ENCODE peak calls at places on chromosome 19, in eight cellular contexts. H, E, Y, P, M, I, S and R are unnamed samples.

GRCh38 chr19:36489920-36490415 is 607 bp upstream of the ZNF566 start:
- DNase-seq in H (no peak), E (peak), Y (peak), P (no peak), M (peak), I (peak), S (peak), R (no peak)

GRCh38 chr19:16908759-16909158 is 20.0 kb downstream of the F2RL3 start:
- DNase-seq in H (no peak), E (no peak), Y (no peak), P (no peak), M (no peak), I (no peak), S (no peak), R (no peak)

GRCh38 chr19:49331616-49332055 is 3.6 kb upstream of the CD37 start:
- DNase-seq in H (no peak), E (no peak), Y (no peak), P (peak), M (peak), I (no peak), S (peak), R (no peak)

GRCh38 chr19:35715355-35715809 is 2.4 kb upstream of the KMT2B start:
- DNase-seq in H (no peak), E (no peak), Y (no peak), P (no peak), M (no peak), I (no peak), S (peak), R (peak)

GRCh38 chr19:34722353-34722752 is 11.7 kb upstream of the ZNF181 start:
- DNase-seq in H (no peak), E (no peak), Y (no peak), P (no peak), M (no peak), I (no peak), S (no peak), R (no peak)

GRCh38 chr19:19642506-19643157 is 825 bp downstream of the GMIP start:
- DNase-seq in H (no peak), E (peak), Y (no peak), P (peak), M (no peak), I (no peak), S (no peak), R (no peak)

GRCh38 chr19:57068921-57069697 is 50.7 kb upstream of the USP29 start:
- DNase-seq in H (no peak), E (no peak), Y (no peak), P (no peak), M (no peak), I (no peak), S (no peak), R (no peak)

GRCh38 chr19:18419195-18419698 is at the start of gene SSBP4:
- DNase-seq in H (peak), E (peak), Y (peak), P (peak), M (no peak), I (no peak), S (peak), R (peak)

GRCh38 chr19:10018219-10018618 is 4.9 kb downstream of the RDH8 start:
- DNase-seq in H (no peak), E (no peak), Y (no peak), P (peak), M (no peak), I (no peak), S (no peak), R (no peak)

GRCh38 chr19:49057636-49058234 is at the start of gene CGB7:
- DNase-seq in H (no peak), E (no peak), Y (peak), P (peak), M (peak), I (no peak), S (peak), R (no peak)

GRCh38 chr19:47407417-47407774 is 11.9 kb downstream of the MEIS3 start:
- DNase-seq in H (no peak), E (no peak), Y (no peak), P (no peak), M (no peak), I (no peak), S (no peak), R (no peak)
- TF ChIP-seq CTCF in H (no peak), E (no peak), Y (no peak), P (no peak), M (no peak), I (no peak), S (no peak), R (no peak)

GRCh38 chr19:58182577-58182988 is 278 bp upstream of the ZNF274 start:
- DNase-seq in H (no peak), E (no peak), Y (no peak), P (no peak), M (no peak), I (no peak), S (no peak), R (no peak)

GRCh38 chr19:58183822-58184215 is 958 bp downstream of the ZNF274 start:
- DNase-seq in H (no peak), E (no peak), Y (no peak), P (no peak), M (no peak), I (no peak), S (no peak), R (no peak)

GRCh38 chr19:58182989-58183821 is at the start of gene ZNF274:
- DNase-seq in H (peak), E (peak), Y (peak), P (peak), M (peak), I (peak), S (peak), R (peak)

DNA sequence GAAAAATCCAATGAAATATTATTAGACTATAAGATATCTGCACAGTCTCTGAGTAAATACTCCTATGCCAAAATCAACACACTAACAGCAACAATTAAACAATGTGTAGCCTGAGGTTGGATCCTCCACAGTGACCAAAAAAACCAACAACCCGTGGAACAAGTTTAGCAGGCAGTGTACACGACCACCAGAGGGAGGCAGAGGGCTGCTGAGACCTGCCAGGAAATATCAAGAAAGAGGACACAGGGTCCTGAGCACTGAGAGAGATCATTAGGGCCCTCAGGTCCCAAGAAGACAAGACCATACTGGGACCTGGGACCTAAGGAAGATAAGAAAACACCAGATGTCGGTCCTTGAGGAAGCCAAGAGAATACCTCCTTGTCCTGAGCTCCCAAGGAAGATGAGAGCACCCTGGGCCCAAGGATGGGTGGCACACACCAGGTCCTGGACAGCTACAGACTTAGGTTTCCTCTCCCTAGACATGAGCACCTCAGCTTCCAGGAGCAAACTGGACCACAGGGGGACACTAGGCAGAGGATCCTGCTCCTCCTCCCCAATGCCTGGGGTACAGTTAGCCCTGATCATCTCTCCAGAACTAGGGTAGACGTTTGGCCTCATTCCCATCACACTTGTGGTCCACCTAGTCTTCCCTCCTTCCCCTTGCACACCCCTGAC is 822 bp upstream of the ZNF274 start:
- DNase-seq in H (no peak), E (peak), Y (peak), P (peak), M (peak), I (no peak), S (peak), R (no peak)
- TF ChIP-seq CTCF in H (peak), E (peak), Y (peak), P (peak), M (peak), I (peak), S (peak), R (peak)

GRCh38 chr19:12350890-12351197 is 14.6 kb downstream of the ZNF442 start:
- DNase-seq in H (no peak), E (no peak), Y (no peak), P (no peak), M (no peak), I (no peak), S (no peak), R (no peak)

GRCh38 chr19:12345197-12345596 is 11.8 kb upstream of the ZNF563 start:
- DNase-seq in H (no peak), E (no peak), Y (no peak), P (no peak), M (no peak), I (no peak), S (no peak), R (no peak)

GRCh38 chr19:12350185-12350889 is 15.1 kb downstream of the ZNF442 start:
- DNase-seq in H (no peak), E (no peak), Y (no peak), P (no peak), M (no peak), I (no peak), S (no peak), R (no peak)

DNA sequence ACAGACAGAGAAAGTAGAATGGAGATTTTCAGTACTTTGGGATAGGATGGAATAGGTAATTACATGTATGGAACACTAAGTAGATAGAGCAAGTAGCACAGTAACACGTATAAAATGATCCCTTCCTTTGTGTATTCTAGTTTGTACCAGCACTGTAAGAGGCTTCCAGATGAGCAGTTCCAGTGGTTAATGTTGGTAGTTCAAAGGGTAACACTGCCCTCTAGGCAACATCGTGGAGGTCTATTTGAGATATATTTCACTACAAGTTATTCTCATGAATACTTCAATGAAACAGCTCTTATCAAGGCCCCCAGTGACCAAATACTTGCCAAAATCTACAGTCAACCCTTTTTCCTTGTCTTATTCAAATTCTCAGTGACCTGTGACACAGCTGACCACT is 13.5 kb upstream of the ZNF563 start:
- DNase-seq in H (no peak), E (no peak), Y (no peak), P (no peak), M (no peak), I (no peak), S (no peak), R (no peak)
- TF ChIP-seq CTCF in H (no peak), E (peak), Y (no peak), P (no peak), M (peak), I (no peak), S (no peak), R (no peak)

GRCh38 chr19:51096473-51097165 is 11.6 kb downstream of the CTU1 start:
- DNase-seq in H (no peak), E (no peak), Y (no peak), P (peak), M (no peak), I (no peak), S (peak), R (peak)
- TF ChIP-seq CTCF in H (peak), E (no peak), Y (peak), P (peak), M (peak), I (no peak), S (no peak), R (peak)

DNA sequence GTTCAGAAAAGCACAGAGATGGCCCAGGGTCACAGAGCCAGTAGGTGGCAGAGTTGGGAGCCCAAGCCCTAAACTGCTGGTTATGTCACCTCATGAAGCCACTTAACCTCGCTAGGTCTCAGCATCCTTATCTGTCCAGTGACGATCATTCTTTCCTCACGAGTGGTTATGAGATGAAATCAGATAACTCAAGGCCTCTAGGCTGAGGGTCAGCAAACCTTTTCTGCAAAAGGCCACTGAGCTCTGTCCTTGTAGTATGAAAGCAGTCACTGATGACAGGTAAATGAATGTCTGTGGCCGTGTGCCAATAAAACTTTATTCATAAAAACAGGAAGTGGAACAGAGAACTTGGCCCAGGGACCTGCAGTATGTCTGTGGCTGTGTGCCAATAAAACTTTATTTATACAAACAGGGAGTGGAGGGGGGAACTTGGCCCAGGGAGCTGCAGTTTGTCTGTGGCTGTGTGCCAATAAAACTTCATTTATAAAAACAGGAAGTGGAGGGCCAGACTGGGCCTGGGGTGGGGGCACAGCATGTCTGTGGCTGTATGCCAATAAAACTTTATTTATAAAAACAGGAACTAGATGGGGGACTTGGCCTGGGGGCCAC is 71.2 kb downstream of the GNG7 start:
- DNase-seq in H (peak), E (peak), Y (no peak), P (no peak), M (no peak), I (no peak), S (peak), R (no peak)
- TF ChIP-seq CTCF in H (peak), E (no peak), Y (no peak), P (no peak), M (peak), I (no peak), S (no peak), R (no peak)